ENCODE peak calls at places on chromosomes 3 and 15, in nine cellular contexts. T is CD8-positive, alpha-beta memory T cell; S is A549; I is kidney; E is esophagus muscularis mucosa; B is RWPE1; A is dorsolateral prefrontal cortex; F is psoas muscle; J is adrenal gland. Q is an unnamed sample.
A peak's percentile ranks its signal among the peaks of the same experiment; 100 is the strongest.

GRCh38 chr3:184029456-184029950 is 2.0 kb upstream of the HTR3D start:
- DNase-seq in I (no peak), J (no peak), T (no peak), E (no peak), F (no peak), S (no peak), A (no peak), B (no peak), Q (no peak)

GRCh38 chr3:59426851-59427565 is 377.2 kb upstream of the CFAP20DC start:
- DNase-seq in E (no peak), A (no peak), S (no peak), B (peak; percentile 30), T (no peak), F (no peak), I (no peak), J (no peak), Q (no peak)

GRCh38 chr3:64561503-64561810 is 126.3 kb downstream of the ADAMTS9 start:
- DNase-seq in T (no peak), B (no peak), F (no peak), A (no peak), I (peak; percentile 73), E (peak; percentile 79), J (no peak), S (no peak), Q (no peak)

GRCh38 chr3:100006570-100007271 is 107.6 kb downstream of the FILIP1L start:
- DNase-seq in B (no peak), S (no peak), J (no peak), A (no peak), I (no peak), F (no peak), E (no peak), T (no peak), Q (no peak)

GRCh38 chr3:31968927-31969418 is 12.1 kb downstream of the OSBPL10 start:
- DNase-seq in E (peak; percentile 66), F (no peak), T (no peak), I (no peak), S (peak; percentile 74), A (no peak), B (peak; percentile 85), J (no peak), Q (no peak)

GRCh38 chr3:149367021-149367840 is 10.2 kb downstream of the TM4SF1 start:
- DNase-seq in E (no peak), J (no peak), A (no peak), I (no peak), F (no peak), T (no peak), S (peak; percentile 82), B (peak; percentile 74), Q (no peak)

GRCh38 chr3:56930706-56931105 is 129.0 kb upstream of the ARHGEF3 start:
- DNase-seq in A (no peak), I (no peak), T (no peak), E (no peak), B (peak; percentile 39), S (no peak), J (no peak), F (no peak), Q (no peak)

GRCh38 chr15:94293411-94294402 is 62.3 kb downstream of the MCTP2 start:
- DNase-seq in A (no peak), T (no peak), B (no peak), E (no peak), I (no peak), F (no peak), S (no peak), J (no peak), Q (no peak)

GRCh38 chr3:113035387-113035982 is 44.7 kb downstream of the GTPBP8 start:
- DNase-seq in I (no peak), T (no peak), S (peak; percentile 64), J (peak; percentile 20), F (no peak), B (peak; percentile 64), A (no peak), E (no peak), Q (peak; percentile 31)

GRCh38 chr3:170327040-170327808 is 30.3 kb upstream of the SKIL start:
- DNase-seq in I (peak; percentile 67), J (no peak), B (no peak), T (no peak), A (no peak), E (peak; percentile 80), F (no peak), S (no peak), Q (no peak)

GRCh38 chr3:170321326-170322034 is 36.0 kb upstream of the SKIL start:
- DNase-seq in T (no peak), A (no peak), E (no peak), I (no peak), B (no peak), S (no peak), F (no peak), J (no peak), Q (no peak)

GRCh38 chr3:170323371-170323770 is 34.1 kb upstream of the SKIL start:
- DNase-seq in B (no peak), E (no peak), F (no peak), I (no peak), S (no peak), A (no peak), J (no peak), T (no peak), Q (no peak)

GRCh38 chr3:170322501-170323328 is 34.8 kb upstream of the SKIL start:
- DNase-seq in I (no peak), A (no peak), B (no peak), E (no peak), T (no peak), J (no peak), F (no peak), S (no peak), Q (no peak)

DNA sequence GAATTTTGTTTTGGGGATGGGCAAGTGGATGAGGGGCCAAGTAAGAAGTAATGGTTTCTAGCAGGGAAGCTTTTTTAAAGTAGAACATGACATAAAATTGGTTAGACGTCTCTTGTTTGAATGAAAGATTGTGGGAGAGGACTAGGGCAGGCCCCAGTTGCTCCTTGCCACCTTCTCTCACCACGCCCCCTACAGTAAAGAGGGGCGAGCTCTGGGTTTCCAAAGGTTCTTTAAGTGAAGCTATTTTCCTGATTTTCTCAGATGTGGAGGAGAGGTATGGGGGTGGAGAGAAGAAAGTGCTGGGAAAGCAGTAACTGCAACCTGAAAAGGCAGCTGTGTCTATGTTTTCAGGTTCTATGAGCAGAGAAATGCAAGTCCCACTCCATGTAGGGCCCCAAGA is 32.6 kb upstream of the SKIL start:
- DNase-seq in I (no peak), T (no peak), A (no peak), J (no peak), E (no peak), F (no peak), B (no peak), S (no peak), Q (no peak)
- H3K27ac ChIP-seq in I (no peak overlapping the region), T (no peak overlapping the region), A (no peak overlapping the region), J (no peak overlapping the region), E (no peak overlapping the region), F (no peak overlapping the region), B (no peak overlapping the region), S (no peak overlapping the region), Q (no peak overlapping the region)

GRCh38 chr3:42905740-42906084 is 230 bp upstream of the ZNF662 start:
- DNase-seq in A (no peak), F (no peak), I (no peak), S (no peak), T (no peak), E (no peak), B (no peak), J (no peak), Q (no peak)

GRCh38 chr3:42904076-42904475 is 1.9 kb upstream of the ZNF662 start:
- DNase-seq in E (no peak), A (no peak), F (no peak), T (no peak), S (no peak), I (no peak), B (no peak), J (no peak), Q (no peak)

GRCh38 chr3:42906905-42907183 is 902 bp downstream of the ZNF662 start:
- DNase-seq in A (no peak), T (no peak), S (no peak), B (no peak), E (no peak), I (no peak), F (no peak), J (no peak), Q (no peak)

GRCh38 chr3:42908675-42909074 is 2.7 kb downstream of the ZNF662 start:
- DNase-seq in I (no peak), S (no peak), E (peak; percentile 57), A (no peak), T (no peak), F (no peak), B (no peak), J (no peak), Q (no peak)

GRCh38 chr3:42906085-42906904 is at the start of gene ZNF662:
- DNase-seq in B (peak; percentile 19), T (no peak), S (no peak), J (peak; percentile 52), I (peak; percentile 88), A (peak; percentile 33), E (no peak), F (peak; percentile 78), Q (peak; percentile 61)
- H3K27ac ChIP-seq in B (no peak within 1 kb of the TSS), T (no peak within 1 kb of the TSS), S (no peak within 1 kb of the TSS), J (no peak within 1 kb of the TSS), I (peak within 1 kb of the TSS; percentile 23), A (peak within 1 kb of the TSS; percentile 84), E (peak within 1 kb of the TSS; percentile 80), F (peak within 1 kb of the TSS; percentile 60), Q (no peak within 1 kb of the TSS)

GRCh38 chr15:38708672-38709188 is 144.1 kb upstream of the RASGRP1 start:
- DNase-seq in E (no peak), F (no peak), S (no peak), I (no peak), A (no peak), B (no peak), J (no peak), T (no peak), Q (no peak)

GRCh38 chr15:38709196-38709595 is 144.6 kb upstream of the RASGRP1 start:
- DNase-seq in S (no peak), B (no peak), E (no peak), T (no peak), J (no peak), F (no peak), I (no peak), A (no peak), Q (no peak)

DNA sequence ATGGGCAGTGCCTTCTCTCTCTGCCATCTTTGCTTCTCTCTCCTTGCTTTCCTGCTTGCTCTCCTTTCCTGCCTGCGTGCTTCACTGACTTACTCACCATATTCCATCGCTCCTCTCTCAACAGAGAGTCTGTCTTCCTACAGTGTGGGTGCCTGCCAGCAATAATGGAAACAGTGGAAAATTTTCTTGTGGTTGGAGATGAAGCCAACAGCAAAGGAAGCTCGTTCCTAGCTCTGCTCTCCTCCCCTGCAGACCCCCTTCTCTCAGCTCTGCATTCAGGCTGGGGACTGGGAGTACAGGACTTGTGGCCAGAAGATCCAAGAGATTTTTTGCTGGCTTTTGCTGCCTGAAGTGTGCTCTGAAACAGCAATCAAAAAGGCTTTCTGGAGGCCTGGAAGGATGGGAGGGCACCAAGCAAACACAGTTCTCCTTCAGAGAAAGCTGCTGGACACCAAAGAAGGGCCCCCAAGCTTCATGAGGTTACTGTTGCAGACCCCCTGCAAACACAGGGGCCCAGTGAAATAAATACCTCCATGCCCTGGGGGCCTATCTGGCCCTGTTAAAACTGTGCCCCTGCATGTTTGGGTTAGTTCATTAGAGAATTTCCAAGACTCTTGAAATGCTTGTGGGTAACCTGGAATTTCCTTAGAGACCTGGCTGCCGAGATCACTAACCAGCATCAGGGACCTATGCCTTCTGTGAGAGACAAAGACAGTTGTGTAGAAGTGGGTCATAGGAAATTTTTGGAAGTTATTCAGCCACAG is 149.9 kb upstream of the RASGRP1 start:
- DNase-seq in I (no peak), E (no peak), S (no peak), J (no peak), B (peak; percentile 21), F (no peak), A (no peak), T (no peak), Q (no peak)
- H3K27ac ChIP-seq in I (no peak overlapping the region), E (no peak overlapping the region), S (no peak overlapping the region), J (no peak overlapping the region), B (peak overlapping the region; percentile 32), F (no peak overlapping the region), A (peak overlapping the region; percentile 19), T (no peak overlapping the region), Q (no peak overlapping the region)

GRCh38 chr3:109362823-109363222 is 25.5 kb upstream of the DPPA4 start:
- DNase-seq in I (no peak), J (no peak), E (no peak), S (no peak), F (no peak), A (no peak), B (no peak), T (no peak), Q (no peak)
- H3K27ac ChIP-seq in I (no peak overlapping the region), J (no peak overlapping the region), E (no peak overlapping the region), S (peak overlapping the region; percentile 67), F (no peak overlapping the region), A (no peak overlapping the region), B (no peak overlapping the region), T (no peak overlapping the region), Q (no peak overlapping the region)

Q was measured in heart left ventricle.